ENCODE peak calls at places on chromosome 14, in five cellular contexts. G, Q, B, O and P are unnamed samples.

GRCh38 chr14:34063470-34064164 is 112.7 kb upstream of the EGLN3 start:
- DNase-seq in G (no peak), Q (no peak), B (no peak), O (no peak), P (no peak)

GRCh38 chr14:22472935-22473854 is 115.8 kb downstream of the DAD1 start:
- DNase-seq in G (no peak), Q (peak), B (no peak), O (no peak), P (peak)

GRCh38 chr14:77859934-77860570 is 60.1 kb downstream of the ADCK1 start:
- DNase-seq in G (no peak), Q (no peak), B (no peak), O (no peak), P (no peak)

GRCh38 chr14:67970923-67971322 is 151.3 kb downstream of the RAD51B start:
- DNase-seq in G (no peak), Q (no peak), B (no peak), O (no peak), P (no peak)

GRCh38 chr14:92591346-92591745 is 77.8 kb downstream of the RIN3 start:
- DNase-seq in G (no peak), Q (no peak), B (no peak), O (no peak), P (no peak)

GRCh38 chr14:20683896-20684661 is at the start of gene RNASE4:
- DNase-seq in G (peak), Q (peak), B (peak), O (peak), P (peak)

GRCh38 chr14:65080954-65081747 is 21.2 kb downstream of the MAX start:
- DNase-seq in G (no peak), Q (no peak), B (no peak), O (no peak), P (no peak)

GRCh38 chr14:63432228-63432627 is 110.9 kb downstream of the PPP2R5E start:
- DNase-seq in G (no peak), Q (no peak), B (no peak), O (no peak), P (no peak)

GRCh38 chr14:83467811-83468210 is 1934.2 kb upstream of the SEL1L start:
- DNase-seq in G (no peak), Q (no peak), B (no peak), O (no peak), P (no peak)

GRCh38 chr14:42214981-42215491 is 608.4 kb downstream of the LRFN5 start:
- DNase-seq in G (peak), Q (no peak), B (no peak), O (no peak), P (no peak)

GRCh38 chr14:33914676-33915516 is 36.0 kb downstream of the EGLN3 start:
- DNase-seq in G (peak), Q (no peak), B (no peak), O (no peak), P (no peak)

GRCh38 chr14:97486601-97487120 is 689.5 kb downstream of the VRK1 start:
- DNase-seq in G (no peak), Q (peak), B (no peak), O (no peak), P (no peak)

DNA sequence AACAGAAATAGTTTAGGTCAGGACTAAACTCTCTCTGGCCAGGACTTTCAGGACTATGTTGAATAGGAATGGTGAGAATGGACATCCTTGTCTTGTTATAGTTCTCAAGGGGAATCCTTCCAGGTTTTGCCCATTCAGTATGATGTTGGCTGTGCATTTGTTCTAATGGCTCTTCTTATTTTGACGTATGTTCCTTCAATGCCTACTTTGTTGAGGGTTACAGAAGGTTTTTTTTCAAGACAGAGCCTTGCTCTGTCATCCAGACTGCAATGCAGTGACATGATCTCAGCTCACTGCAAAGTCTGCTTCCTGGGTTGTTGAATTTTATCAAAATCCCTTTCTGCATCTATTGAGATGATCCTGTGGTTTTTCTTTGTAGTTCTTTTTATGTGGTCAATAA is 79.5 kb upstream of the NID2 start:
- DNase-seq in G (no peak), Q (no peak), B (no peak), O (no peak), P (no peak)
- H3K4me3 ChIP-seq in G (no peak), Q (no peak), B (no peak), O (no peak), P (no peak)

GRCh38 chr14:98956616-98957015 is 315.4 kb downstream of the BCL11B start:
- DNase-seq in G (no peak), Q (no peak), B (no peak), O (no peak), P (no peak)
- H3K27ac ChIP-seq in G (no peak), Q (no peak), B (no peak), O (no peak), P (no peak)

GRCh38 chr14:61277784-61278183 is 3.4 kb downstream of the TMEM30B start:
- DNase-seq in G (no peak), Q (no peak), B (no peak), O (no peak), P (no peak)
- H3K4me3 ChIP-seq in G (peak), Q (no peak), B (no peak), O (no peak), P (no peak)

GRCh38 chr14:73802431-73803188 is 49.0 kb upstream of the PTGR2 start:
- DNase-seq in G (no peak), Q (no peak), B (no peak), O (no peak), P (peak)

GRCh38 chr14:73804636-73805035 is 47.0 kb upstream of the PTGR2 start:
- DNase-seq in G (no peak), Q (no peak), B (no peak), O (no peak), P (no peak)

GRCh38 chr14:73797540-73797925 is 54.1 kb upstream of the PTGR2 start:
- DNase-seq in G (no peak), Q (no peak), B (no peak), O (no peak), P (no peak)

GRCh38 chr14:73796881-73797539 is 54.6 kb upstream of the PTGR2 start:
- DNase-seq in G (no peak), Q (no peak), B (no peak), O (no peak), P (no peak)

DNA sequence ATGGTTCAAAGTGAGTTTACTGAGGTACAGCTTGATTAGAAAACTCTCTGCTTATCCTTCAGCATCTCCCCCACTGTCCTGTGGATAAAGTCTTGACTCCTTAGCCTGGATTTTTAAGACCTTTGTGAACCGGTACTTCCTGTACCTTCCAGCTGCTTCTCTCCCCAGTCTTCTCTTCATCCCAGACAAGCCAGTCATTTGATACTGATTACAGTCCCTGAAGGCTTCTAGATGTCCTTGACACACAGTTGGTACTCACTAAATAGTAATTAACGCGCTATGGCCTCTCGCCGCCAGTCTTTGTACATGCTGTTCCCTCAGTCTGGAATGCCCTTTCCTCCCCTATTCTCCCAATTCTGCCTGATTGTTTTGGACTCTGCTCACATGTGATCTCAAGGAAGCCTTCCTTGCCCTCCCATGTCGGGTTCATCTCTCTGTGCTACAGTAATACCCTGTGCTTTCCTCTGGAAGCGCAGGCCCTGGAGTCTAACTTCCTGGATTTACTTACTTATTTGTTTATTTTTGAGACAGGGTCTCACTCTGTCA is 50.6 kb upstream of the PTGR2 start:
- DNase-seq in G (no peak), Q (no peak), B (no peak), O (no peak), P (no peak)
- H3K27ac ChIP-seq in G (no peak), Q (no peak), B (no peak), O (no peak), P (no peak)

GRCh38 chr14:69261761-69262331 is 1.9 kb downstream of the GALNT16 start:
- DNase-seq in G (no peak), Q (no peak), B (no peak), O (no peak), P (no peak)
- H3K4me3 ChIP-seq in G (no peak), Q (no peak), B (no peak), O (peak), P (no peak)

DNA sequence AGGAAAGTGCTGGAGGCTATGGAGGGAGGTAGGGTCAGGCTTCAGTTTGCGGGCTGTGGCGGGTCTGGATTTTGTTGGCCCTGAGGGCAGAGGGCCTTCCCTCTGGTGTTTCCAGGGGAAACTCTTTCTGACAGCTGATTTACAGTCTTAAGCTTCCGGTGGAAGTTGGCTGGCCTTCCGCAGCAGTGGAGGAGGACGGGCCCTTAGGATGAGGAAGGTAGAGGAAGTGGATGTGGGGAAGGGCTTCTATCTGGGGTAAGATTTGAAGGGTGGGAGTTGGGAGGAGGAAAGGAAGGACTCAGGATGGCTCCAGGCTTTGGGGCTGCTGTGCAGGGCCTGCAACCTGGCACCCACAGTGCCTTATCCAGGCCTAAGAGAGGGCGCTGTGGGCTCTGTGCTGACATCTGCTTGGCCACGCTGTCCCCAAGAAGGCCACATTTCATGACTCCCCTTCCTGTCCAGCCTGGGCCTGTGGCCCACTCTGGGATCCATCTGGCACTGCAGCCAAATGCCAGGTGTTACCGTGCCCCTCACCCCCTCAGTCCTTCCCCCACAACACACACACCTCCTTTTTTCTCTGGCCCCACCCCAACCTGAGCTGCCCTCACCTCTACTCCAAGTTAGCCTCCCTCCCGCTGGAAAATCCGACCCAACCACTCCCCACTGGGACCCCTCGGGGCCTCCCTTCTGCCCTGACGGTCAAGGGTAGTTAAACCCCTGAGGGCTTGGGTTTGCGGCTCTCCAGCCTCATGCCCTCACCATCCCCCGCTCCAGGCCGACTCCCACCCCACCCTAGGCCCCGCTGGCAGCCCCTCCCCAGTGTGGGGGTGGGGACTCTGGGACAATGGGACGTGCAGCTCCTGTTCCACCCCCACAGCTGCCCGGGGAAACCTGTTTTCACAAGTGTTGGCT is 7.7 kb upstream of the PPP1R13B start:
- DNase-seq in G (peak), Q (peak), B (no peak), O (no peak), P (peak)
- H3K27ac ChIP-seq in G (peak), Q (peak), B (no peak), O (no peak), P (peak)

GRCh38 chr14:101563352-101563653 is 2.0 kb downstream of the DIO3 start:
- DNase-seq in G (no peak), Q (no peak), B (no peak), O (no peak), P (no peak)
- H3K4me3 ChIP-seq in G (no peak), Q (no peak), B (no peak), O (no peak), P (no peak)

GRCh38 chr14:55730602-55731001 is 150.6 kb downstream of the KTN1 start:
- DNase-seq in G (peak), Q (no peak), B (no peak), O (no peak), P (peak)

GRCh38 chr14:55720796-55721195 is 140.8 kb downstream of the KTN1 start:
- DNase-seq in G (no peak), Q (no peak), B (no peak), O (no peak), P (no peak)

GRCh38 chr14:55721353-55721752 is 141.3 kb downstream of the KTN1 start:
- DNase-seq in G (peak), Q (peak), B (no peak), O (no peak), P (no peak)

GRCh38 chr14:55724736-55725135 is 144.7 kb downstream of the KTN1 start:
- DNase-seq in G (no peak), Q (no peak), B (no peak), O (no peak), P (no peak)
- H3K27ac ChIP-seq in G (no peak), Q (no peak), B (no peak), O (no peak), P (no peak)

GRCh38 chr14:75905505-75905904 is 76.3 kb downstream of the TGFB3 start:
- DNase-seq in G (no peak), Q (peak), B (peak), O (no peak), P (peak)
- H3K4me3 ChIP-seq in G (no peak), Q (no peak), B (no peak), O (no peak), P (no peak)

GRCh38 chr14:28742171-28742846 is 24.3 kb upstream of the FOXG1 start:
- DNase-seq in G (no peak), Q (no peak), B (no peak), O (no peak), P (no peak)
- H3K27ac ChIP-seq in G (peak), Q (no peak), B (no peak), O (no peak), P (no peak)